ENCODE peak calls at places on chromosomes 13 and 19, in five cellular contexts. A, V, D, R and H are unnamed samples.

GRCh38 chr13:25973085-25973484 is 78.7 kb downstream of the SHISA2 start:
- DNase-seq in A (no peak), V (no peak), D (no peak), R (no peak), H (no peak)

GRCh38 chr19:46481947-46482346 is 10.6 kb upstream of the PNMA8A start:
- DNase-seq in A (no peak), V (no peak), D (no peak), R (no peak), H (no peak)

GRCh38 chr19:2575734-2576481 is 100.0 kb downstream of the GADD45B start:
- DNase-seq in A (no peak), V (peak), D (peak), R (peak), H (peak)

GRCh38 chr19:38932425-38933179 is 1.9 kb downstream of the MRPS12 start:
- DNase-seq in A (no peak), V (peak), D (peak), R (no peak), H (no peak)

GRCh38 chr19:48878219-48879024 is 6.2 kb downstream of the PPP1R15A start:
- DNase-seq in A (peak), V (peak), D (no peak), R (no peak), H (peak)

GRCh38 chr13:77810891-77811290 is 107.7 kb downstream of the EDNRB start:
- DNase-seq in A (no peak), V (no peak), D (peak), R (no peak), H (no peak)

GRCh38 chr19:4007836-4008539 is 452 bp downstream of the PIAS4 start:
- DNase-seq in A (no peak), V (peak), D (peak), R (no peak), H (no peak)

GRCh38 chr13:39415003-39415402 is 188.0 kb downstream of the LHFPL6 start:
- DNase-seq in A (no peak), V (peak), D (no peak), R (peak), H (no peak)

GRCh38 chr19:3108775-3109174 is 14.6 kb downstream of the GNA11 start:
- DNase-seq in A (peak), V (peak), D (peak), R (no peak), H (no peak)

GRCh38 chr13:21542563-21542962 is 61.4 kb downstream of the MICU2 start:
- DNase-seq in A (no peak), V (peak), D (no peak), R (no peak), H (no peak)

GRCh38 chr19:42092350-42092749 is 16.4 kb downstream of the ZNF574 start:
- DNase-seq in A (peak), V (no peak), D (peak), R (no peak), H (no peak)

GRCh38 chr19:33740811-33741396 is 55.8 kb upstream of the KCTD15 start:
- DNase-seq in A (peak), V (peak), D (peak), R (no peak), H (no peak)

GRCh38 chr19:56748443-56748842 is 76.9 kb upstream of the ZNF835 start:
- DNase-seq in A (no peak), V (peak), D (peak), R (no peak), H (no peak)

GRCh38 chr19:11373885-11374448 is 499 bp upstream of the SWSAP1 start:
- DNase-seq in A (no peak), V (no peak), D (no peak), R (no peak), H (no peak)

GRCh38 chr13:29817604-29818378 is 32.6 kb downstream of the UBL3 start:
- DNase-seq in A (no peak), V (no peak), D (no peak), R (no peak), H (no peak)

GRCh38 chr13:23794267-23795161 is 94.7 kb downstream of the MIPEP start:
- DNase-seq in A (peak), V (peak), D (no peak), R (no peak), H (no peak)

GRCh38 chr19:6087074-6087506 is 23.2 kb downstream of the RFX2 start:
- DNase-seq in A (no peak), V (no peak), D (no peak), R (no peak), H (no peak)

GRCh38 chr13:57191667-57192066 is 24.7 kb downstream of the PRR20E start:
- DNase-seq in A (no peak), V (no peak), D (no peak), R (no peak), H (no peak)

GRCh38 chr13:97977376-97977705 is 23.9 kb downstream of the IPO5 start:
- DNase-seq in A (no peak), V (peak), D (no peak), R (no peak), H (no peak)

GRCh38 chr13:92622905-92623304 is 603.7 kb upstream of the GPC6 start:
- DNase-seq in A (no peak), V (no peak), D (no peak), R (no peak), H (no peak)

GRCh38 chr19:53254451-53255341 is at the start of gene ZNF677:
- DNase-seq in A (peak), V (peak), D (peak), R (peak), H (peak)

GRCh38 chr19:8030906-8031305 is 21.7 kb upstream of the CCL25 start:
- DNase-seq in A (no peak), V (no peak), D (no peak), R (no peak), H (no peak)

GRCh38 chr13:94073006-94073744 is 406.3 kb downstream of the DCT start:
- DNase-seq in A (peak), V (peak), D (no peak), R (no peak), H (no peak)

GRCh38 chr13:113941571-113942191 is 32.2 kb downstream of the C13orf46 start:
- DNase-seq in A (peak), V (peak), D (no peak), R (no peak), H (no peak)

GRCh38 chr13:49098198-49098597 is 121.9 kb upstream of the MLNR start:
- DNase-seq in A (peak), V (peak), D (peak), R (no peak), H (no peak)

GRCh38 chr13:81639984-81640582 is 1299.2 kb upstream of the SPRY2 start:
- DNase-seq in A (peak), V (peak), D (peak), R (no peak), H (no peak)

GRCh38 chr19:55670280-55671053 is 4.6 kb upstream of the EPN1 start:
- DNase-seq in A (no peak), V (no peak), D (peak), R (no peak), H (no peak)

GRCh38 chr19:38559428-38560401 is 58.0 kb downstream of the MAP4K1 start:
- DNase-seq in A (peak), V (peak), D (no peak), R (no peak), H (no peak)

GRCh38 chr19:11548315-11548700 is 9.7 kb downstream of the CNN1 start:
- DNase-seq in A (no peak), V (no peak), D (no peak), R (no peak), H (no peak)

GRCh38 chr19:17647071-17648020 is 40.8 kb downstream of the UNC13A start:
- DNase-seq in A (no peak), V (no peak), D (no peak), R (no peak), H (no peak)

GRCh38 chr13:38191016-38191415 is 158.6 kb upstream of the UFM1 start:
- DNase-seq in A (no peak), V (no peak), D (no peak), R (no peak), H (no peak)

GRCh38 chr13:30551194-30551593 is 66.5 kb upstream of the USPL1 start:
- DNase-seq in A (peak), V (peak), D (peak), R (no peak), H (no peak)

GRCh38 chr13:64928704-64929499 is 2301.2 kb downstream of the PCDH9 start:
- DNase-seq in A (peak), V (peak), D (peak), R (no peak), H (no peak)